ENCODE peak calls at places on chromosomes 11 and 22, in seven cellular contexts. R, K, Z, D, I, F and B are unnamed samples.

GRCh38 chr22:46538816-46539163 is 1.4 kb upstream of the CELSR1 start:
- DNase-seq in K (no peak), Z (no peak), I (no peak), R (no peak), D (no peak), F (no peak), B (no peak)

GRCh38 chr11:79940165-79940564 is 499.3 kb upstream of the TENM4 start:
- DNase-seq in R (no peak), D (no peak), I (no peak), Z (no peak), K (no peak), F (no peak), B (peak)

GRCh38 chr11:90737328-90738050 is 514.6 kb upstream of the CHORDC1 start:
- DNase-seq in K (no peak), I (no peak), F (no peak), R (no peak), Z (no peak), D (no peak), B (no peak)

GRCh38 chr22:41380993-41381328 is 781 bp upstream of the TEF start:
- DNase-seq in I (no peak), R (no peak), D (peak), Z (no peak), K (no peak), F (no peak), B (peak)

GRCh38 chr11:507727-508515 is 879 bp upstream of the RNH1 start:
- DNase-seq in K (no peak), I (no peak), R (no peak), D (no peak), F (no peak), Z (no peak), B (no peak)

GRCh38 chr11:8092587-8093424 is 11.8 kb downstream of the TUB start:
- DNase-seq in F (peak), Z (no peak), R (no peak), D (peak), I (no peak), K (peak), B (peak)

GRCh38 chr11:76553554-76554476 is 109.0 kb downstream of the EMSY start:
- DNase-seq in Z (no peak), I (no peak), F (no peak), R (no peak), K (no peak), D (no peak), B (no peak)

GRCh38 chr11:16603245-16603644 is 135.2 kb upstream of the C11orf58 start:
- DNase-seq in Z (no peak), K (no peak), D (no peak), R (no peak), F (no peak), I (no peak), B (no peak)

GRCh38 chr11:77593883-77594282 is 4.1 kb downstream of the AQP11 start:
- DNase-seq in K (no peak), Z (no peak), R (no peak), F (no peak), D (no peak), I (no peak), B (no peak)

GRCh38 chr11:19430346-19431058 is 189.8 kb upstream of the E2F8 start:
- DNase-seq in F (no peak), I (no peak), Z (no peak), D (no peak), R (no peak), K (no peak), B (no peak)

GRCh38 chr11:123494195-123495050 is 64.4 kb downstream of the GRAMD1B start:
- DNase-seq in F (no peak), R (peak), I (no peak), D (no peak), K (no peak), Z (no peak), B (no peak)

GRCh38 chr11:33735426-33736147 is 636 bp downstream of the CD59 start:
- DNase-seq in D (peak), I (peak), Z (peak), R (peak), F (peak), K (peak), B (no peak)

GRCh38 chr22:50086526-50086925 is 1.3 kb upstream of the MLC1 start:
- DNase-seq in I (no peak), Z (no peak), R (no peak), K (no peak), F (no peak), D (no peak), B (no peak)

GRCh38 chr22:40027191-40028097 is 32.7 kb downstream of the FAM83F start:
- DNase-seq in R (no peak), K (no peak), Z (no peak), F (no peak), I (no peak), D (no peak), B (no peak)

GRCh38 chr11:130636672-130637463 is 188.4 kb downstream of the ADAMTS15 start:
- DNase-seq in R (no peak), I (no peak), K (no peak), F (no peak), Z (no peak), D (no peak), B (peak)

GRCh38 chr11:34784318-34784841 is 131.8 kb downstream of the APIP start:
- DNase-seq in R (no peak), Z (no peak), K (no peak), F (no peak), D (no peak), I (no peak), B (no peak)

GRCh38 chr11:86176165-86176884 is 68.2 kb upstream of the EED start:
- DNase-seq in Z (no peak), I (no peak), R (no peak), K (no peak), D (no peak), F (no peak), B (no peak)

GRCh38 chr11:2853997-2854560 is 31.5 kb downstream of the CDKN1C start:
- DNase-seq in Z (no peak), D (no peak), F (no peak), K (no peak), I (no peak), R (no peak), B (no peak)

GRCh38 chr11:132556316-132556715 is 976.0 kb downstream of the OPCML start:
- DNase-seq in F (no peak), D (no peak), K (no peak), I (no peak), R (no peak), Z (no peak), B (no peak)

GRCh38 chr11:101466352-101466751 is 117.5 kb downstream of the TRPC6 start:
- DNase-seq in R (no peak), K (no peak), Z (no peak), I (no peak), D (no peak), F (no peak), B (no peak)

GRCh38 chr22:47177334-47177815 is 414.9 kb downstream of the TBC1D22A start:
- DNase-seq in D (peak), I (no peak), Z (no peak), F (no peak), K (no peak), R (no peak), B (no peak)

GRCh38 chr22:44354288-44354687 is 41.5 kb upstream of the SHISAL1 start:
- DNase-seq in K (peak), R (no peak), D (no peak), Z (no peak), I (no peak), F (peak), B (no peak)

GRCh38 chr11:29985248-29985647 is 31.6 kb downstream of the KCNA4 start:
- DNase-seq in I (no peak), D (no peak), K (no peak), R (no peak), Z (no peak), F (no peak), B (no peak)

GRCh38 chr11:86101941-86102407 is 33.1 kb upstream of the PICALM start:
- DNase-seq in F (no peak), R (no peak), I (no peak), D (no peak), K (no peak), Z (no peak), B (no peak)

GRCh38 chr11:68313574-68314202 is 1.3 kb downstream of the LRP5 start:
- DNase-seq in F (no peak), K (no peak), Z (no peak), R (no peak), I (no peak), D (no peak), B (no peak)

GRCh38 chr11:783581-784015 is 6.3 kb downstream of the CEND1 start:
- DNase-seq in F (peak), D (peak), K (peak), R (peak), I (no peak), Z (no peak), B (no peak)

DNA sequence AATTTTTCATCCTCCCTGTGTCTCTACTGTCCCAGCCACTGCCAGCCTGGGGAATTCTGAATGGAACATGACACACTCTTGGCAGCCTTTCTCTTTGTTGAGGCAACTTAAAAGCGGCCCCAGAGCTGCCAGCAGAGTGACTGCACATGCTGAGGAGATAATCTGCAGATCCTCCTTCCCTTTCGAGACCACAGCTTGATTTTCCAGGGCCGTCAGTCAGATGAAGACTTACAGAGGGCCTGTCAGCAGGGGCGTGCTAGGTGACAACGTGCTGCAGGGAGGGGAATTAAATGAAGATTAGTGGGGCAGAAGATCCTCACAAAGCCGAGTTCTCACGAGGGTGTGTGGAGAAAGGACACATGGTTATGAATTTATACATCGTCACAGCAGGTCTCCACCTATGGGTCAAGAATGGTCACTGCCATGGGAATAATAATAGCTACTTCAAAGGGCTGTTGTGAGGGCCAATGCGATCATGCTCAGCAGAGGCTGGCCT is 193.5 kb upstream of the PITPNB start:
- DNase-seq in D (peak), I (no peak), K (peak), F (peak), R (peak), Z (no peak), B (no peak)
- H3K4me3 ChIP-seq in D (no peak), I (no peak), K (peak), F (no peak), R (no peak), Z (no peak), B (no peak)

DNA sequence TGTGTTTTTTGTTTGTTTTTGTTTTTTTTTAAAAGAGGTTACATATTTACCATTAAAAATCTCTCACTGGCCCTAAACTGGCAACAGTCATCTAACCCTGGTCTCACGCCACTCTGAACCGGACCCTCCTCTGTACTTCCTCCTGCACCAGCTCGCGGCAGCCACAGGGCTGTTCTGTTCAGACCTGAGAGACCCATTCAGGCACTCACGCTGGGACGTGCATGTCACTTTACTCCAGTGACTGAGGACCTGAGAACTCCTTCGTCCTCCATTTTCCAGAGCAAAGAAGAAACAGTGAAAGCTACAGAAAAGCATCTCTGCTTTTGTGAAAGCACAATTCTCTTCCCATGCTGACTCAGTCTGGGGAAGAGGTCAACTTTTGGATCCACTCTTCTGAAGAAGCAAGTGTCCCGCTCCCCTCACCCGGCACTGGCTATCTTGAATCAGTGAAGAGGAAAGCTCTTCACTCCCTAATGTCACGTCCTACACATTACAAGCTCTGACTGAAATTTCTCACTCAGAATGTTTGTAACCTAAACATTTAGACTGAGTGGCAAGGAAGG is 24.6 kb downstream of the PISD start:
- DNase-seq in F (no peak), D (peak), K (no peak), Z (no peak), I (no peak), R (no peak), B (no peak)
- H3K4me3 ChIP-seq in F (no peak), D (peak), K (no peak), Z (no peak), I (no peak), R (no peak), B (no peak)

GRCh38 chr11:43546561-43547410 is 133.8 kb upstream of the HSD17B12 start:
- DNase-seq in K (no peak), I (no peak), Z (no peak), R (no peak), F (no peak), D (no peak), B (no peak)

GRCh38 chr11:43548921-43549320 is 131.6 kb upstream of the HSD17B12 start:
- DNase-seq in F (no peak), I (no peak), D (no peak), R (no peak), Z (no peak), K (no peak), B (no peak)

GRCh38 chr11:43545610-43546009 is 134.9 kb upstream of the HSD17B12 start:
- DNase-seq in R (no peak), K (no peak), I (no peak), D (no peak), F (no peak), Z (no peak), B (no peak)

GRCh38 chr11:43547900-43548381 is 132.6 kb upstream of the HSD17B12 start:
- DNase-seq in K (no peak), D (no peak), I (no peak), F (no peak), R (no peak), Z (no peak), B (no peak)

GRCh38 chr11:43547411-43547718 is 133.2 kb upstream of the HSD17B12 start:
- DNase-seq in K (no peak), F (no peak), Z (no peak), I (no peak), D (no peak), R (no peak), B (no peak)
- H3K4me3 ChIP-seq in K (no peak), F (no peak), Z (no peak), I (no peak), D (peak), R (peak), B (no peak)

GRCh38 chr11:124761301-124762021 is 629 bp downstream of the ESAM start:
- DNase-seq in K (no peak), R (no peak), I (no peak), Z (no peak), D (no peak), F (peak), B (no peak)
- H3K4me3 ChIP-seq in K (peak), R (peak), I (peak), Z (peak), D (peak), F (peak), B (peak)

GRCh38 chr11:15062631-15063030 is 10.8 kb upstream of the CALCB start:
- DNase-seq in K (no peak), R (no peak), D (no peak), F (no peak), I (no peak), Z (no peak), B (no peak)
- H3K4me3 ChIP-seq in K (no peak), R (no peak), D (no peak), F (no peak), I (no peak), Z (no peak), B (no peak)

GRCh38 chr22:35838849-35839646 is 121.4 kb downstream of the APOL5 start:
- DNase-seq in D (peak), Z (no peak), K (peak), F (no peak), I (no peak), R (peak), B (no peak)
- H3K4me3 ChIP-seq in D (peak), Z (no peak), K (peak), F (no peak), I (no peak), R (peak), B (peak)

DNA sequence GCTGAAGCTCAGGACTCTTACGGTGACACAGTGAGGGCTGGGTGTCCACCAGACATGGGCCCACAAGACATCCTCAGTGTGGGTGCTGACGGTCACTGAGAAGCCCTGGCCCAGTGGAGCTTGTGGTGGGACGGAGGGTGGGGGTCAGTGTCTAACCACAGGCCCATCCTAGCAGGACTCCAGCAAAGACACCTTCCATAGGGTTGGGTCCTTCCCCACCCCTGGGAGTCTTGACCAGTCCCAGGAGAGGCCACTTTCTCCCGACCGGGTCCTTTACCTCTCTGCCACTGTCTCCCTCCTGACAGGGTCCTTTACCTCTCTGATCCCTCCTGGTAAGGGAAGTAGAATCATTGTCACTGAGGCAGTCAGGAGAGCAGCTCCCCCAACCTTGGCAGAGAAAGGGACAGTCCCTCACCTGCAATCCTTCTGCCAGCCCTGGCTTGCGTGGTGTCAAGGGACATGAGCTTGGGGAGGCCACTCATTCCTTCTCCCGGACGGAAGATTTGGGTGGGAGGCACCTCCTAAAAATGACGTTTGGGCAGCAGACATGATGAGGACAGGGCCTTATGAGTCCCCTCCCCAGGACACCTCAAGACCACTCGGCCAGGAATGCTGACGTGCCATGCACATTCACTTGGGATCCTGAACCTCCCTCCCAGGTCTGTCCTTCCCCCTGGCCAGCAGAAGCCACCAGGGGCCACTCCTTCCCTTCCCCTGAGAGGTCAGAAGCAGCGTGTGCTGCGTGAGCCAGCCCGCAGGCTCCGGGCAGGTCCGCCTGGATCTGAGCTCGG is 91.5 kb upstream of the FGF3 start:
- DNase-seq in Z (no peak), K (peak), D (peak), R (no peak), I (no peak), F (peak), B (no peak)
- H3K4me3 ChIP-seq in Z (no peak), K (no peak), D (no peak), R (no peak), I (no peak), F (no peak), B (no peak)

GRCh38 chr11:15139958-15140659 is 25.4 kb downstream of the INSC start:
- DNase-seq in D (no peak), R (no peak), Z (no peak), K (no peak), I (no peak), F (no peak), B (no peak)
- H3K4me3 ChIP-seq in D (no peak), R (no peak), Z (no peak), K (no peak), I (no peak), F (no peak), B (no peak)